ENCODE peak calls at places on chromosome 18, in four cellular contexts. E is NCI-H774, H is activated T-cell treated with anti-CD3 and anti-CD28 coated beads for 48 hours, U is COR-L47. W is an unnamed sample.

GRCh38 chr18:59763541-59764136 is 66.4 kb upstream of the CCBE1 start:
- DNase-seq in H (no peak), U (no peak), E (no peak), W (no peak)

GRCh38 chr18:21740724-21741510 is at the start of gene MIB1:
- DNase-seq in U (peak), E (peak), H (no peak), W (peak)

GRCh38 chr18:62741118-62741566 is 25.8 kb downstream of the PHLPP1 start:
- DNase-seq in E (no peak), H (no peak), U (no peak), W (no peak)

GRCh38 chr18:22230403-22231042 is 61.1 kb downstream of the GATA6 start:
- DNase-seq in E (no peak), H (no peak), U (no peak), W (no peak)

GRCh38 chr18:78073275-78073674 is 823.6 kb downstream of the GALR1 start:
- DNase-seq in E (peak), H (no peak), U (peak), W (peak)

GRCh38 chr18:76121049-76121448 is 374.0 kb downstream of the ZNF516 start:
- DNase-seq in E (no peak), H (no peak), U (no peak), W (no peak)

GRCh38 chr18:69495338-69495737 is 94.7 kb downstream of the DOK6 start:
- DNase-seq in H (no peak), U (no peak), E (no peak), W (no peak)

GRCh38 chr18:77990131-77990530 is 740.5 kb downstream of the GALR1 start:
- DNase-seq in E (no peak), U (no peak), H (no peak), W (no peak)

GRCh38 chr18:48825101-48825745 is 125.5 kb downstream of the SMAD7 start:
- DNase-seq in E (no peak), H (no peak), U (no peak), W (no peak)

GRCh38 chr18:48826271-48826670 is 124.5 kb downstream of the SMAD7 start:
- DNase-seq in E (no peak), H (no peak), U (no peak), W (no peak)

GRCh38 chr18:3211236-3211992 is 8.4 kb downstream of the MYOM1 start:
- DNase-seq in H (no peak), E (peak), U (peak), W (no peak)

GRCh38 chr18:51801515-51801914 is 538.5 kb upstream of the DCC start:
- DNase-seq in U (no peak), E (no peak), H (no peak), W (no peak)

GRCh38 chr18:56542488-56542887 is 95.9 kb downstream of the TXNL1 start:
- DNase-seq in H (no peak), E (no peak), U (no peak), W (no peak)

GRCh38 chr18:42157420-42157819 is 202.4 kb downstream of the PIK3C3 start:
- DNase-seq in E (no peak), U (no peak), H (no peak), W (no peak)

GRCh38 chr18:76958692-76959341 is 136.5 kb downstream of the ZNF236 start:
- DNase-seq in E (no peak), U (peak), H (no peak), W (peak)

GRCh38 chr18:51622676-51623075 is 425.2 kb upstream of the MEX3C start:
- DNase-seq in E (no peak), H (no peak), U (peak), W (peak)

GRCh38 chr18:63749489-63749888 is 25.7 kb upstream of the SERPINB7 start:
- DNase-seq in H (no peak), U (no peak), E (no peak), W (no peak)

GRCh38 chr18:48930926-48931325 is 19.8 kb downstream of the SMAD7 start:
- DNase-seq in E (no peak), U (no peak), H (no peak), W (no peak)

GRCh38 chr18:62361288-62361687 is 36.2 kb downstream of the TNFRSF11A start:
- DNase-seq in H (no peak), E (no peak), U (no peak), W (no peak)

GRCh38 chr18:62294073-62294472 is 31.0 kb upstream of the TNFRSF11A start:
- DNase-seq in H (no peak), E (no peak), U (no peak), W (no peak)

GRCh38 chr18:21336846-21337245 is 94.8 kb downstream of the GREB1L start:
- DNase-seq in U (no peak), E (no peak), H (no peak), W (no peak)

GRCh38 chr18:67731853-67732252 is 215.3 kb upstream of the DSEL start:
- DNase-seq in U (no peak), E (no peak), H (no peak), W (no peak)

W was measured in NCI-H1092 treated with DMSO at 0.1 percent for 48 hours.